ENCODE peak calls at places on chromosomes 16 and 17, in four cellular contexts. M is heart left ventricle, J is fibroblast of pulmonary artery, U is foreskin fibroblast. G is an unnamed sample.

GRCh38 chr17:50908860-50909764 is 43.0 kb upstream of the TOB1 start:
- DNase-seq in U (no peak), M (peak), J (no peak), G (no peak)

GRCh38 chr17:48611213-48611612 is 396 bp upstream of the HOXB7 start:
- DNase-seq in U (no peak), J (no peak), M (no peak), G (no peak)

GRCh38 chr16:54867302-54867832 is 63.3 kb upstream of the IRX5 start:
- DNase-seq in M (no peak), J (no peak), U (no peak), G (no peak)

GRCh38 chr16:65655802-65656201 is 533.9 kb upstream of the CDH11 start:
- DNase-seq in M (no peak), U (no peak), J (no peak), G (no peak)

GRCh38 chr17:8226536-8227237 is 16.3 kb upstream of the AURKB start:
- DNase-seq in U (peak), M (peak), J (peak), G (peak)

GRCh38 chr17:49471769-49472168 is 23.3 kb upstream of the NGFR start:
- DNase-seq in U (no peak), J (no peak), M (no peak), G (no peak)

GRCh38 chr16:12111223-12111622 is 134.7 kb downstream of the SNX29 start:
- DNase-seq in M (no peak), U (no peak), J (no peak), G (no peak)

GRCh38 chr16:73025506-73026131 is 22.3 kb downstream of the ZFHX3 start:
- DNase-seq in J (peak), U (no peak), M (no peak), G (no peak)

GRCh38 chr16:74888227-74888862 is 96.6 kb downstream of the WDR59 start:
- DNase-seq in J (no peak), U (no peak), M (no peak), G (no peak)

GRCh38 chr17:45423304-45423703 is 9.4 kb downstream of the ARHGAP27 start:
- DNase-seq in M (no peak), J (no peak), U (no peak), G (no peak)

GRCh38 chr16:81060576-81061306 is 16.3 kb downstream of the C16orf46 start:
- DNase-seq in U (no peak), M (no peak), J (no peak), G (no peak)

GRCh38 chr17:18257268-18257681 is 1.3 kb downstream of the FLII start:
- DNase-seq in J (no peak), M (no peak), U (no peak), G (no peak)

GRCh38 chr17:80722656-80723055 is 178.0 kb downstream of the RPTOR start:
- DNase-seq in U (no peak), M (no peak), J (no peak), G (no peak)

GRCh38 chr17:80424878-80425765 is 10.2 kb downstream of the ENDOV start:
- DNase-seq in U (no peak), J (no peak), M (no peak), G (no peak)

GRCh38 chr17:37384560-37385160 is 8.9 kb downstream of the C17orf78 start:
- DNase-seq in U (no peak), M (no peak), J (no peak), G (no peak)

GRCh38 chr17:33819539-33819938 is 435.5 kb upstream of the CCL2 start:
- DNase-seq in U (no peak), M (no peak), J (no peak), G (no peak)

GRCh38 chr17:69448431-69449102 is 34.1 kb downstream of the MAP2K6 start:
- DNase-seq in U (no peak), J (peak), M (no peak), G (no peak)

GRCh38 chr17:34633351-34633750 is 54.0 kb downstream of the TMEM132E start:
- DNase-seq in M (no peak), U (no peak), J (no peak), G (no peak)

GRCh38 chr16:79265701-79266100 is 334.8 kb downstream of the MAF start:
- DNase-seq in M (no peak), J (no peak), U (no peak), G (no peak)

DNA sequence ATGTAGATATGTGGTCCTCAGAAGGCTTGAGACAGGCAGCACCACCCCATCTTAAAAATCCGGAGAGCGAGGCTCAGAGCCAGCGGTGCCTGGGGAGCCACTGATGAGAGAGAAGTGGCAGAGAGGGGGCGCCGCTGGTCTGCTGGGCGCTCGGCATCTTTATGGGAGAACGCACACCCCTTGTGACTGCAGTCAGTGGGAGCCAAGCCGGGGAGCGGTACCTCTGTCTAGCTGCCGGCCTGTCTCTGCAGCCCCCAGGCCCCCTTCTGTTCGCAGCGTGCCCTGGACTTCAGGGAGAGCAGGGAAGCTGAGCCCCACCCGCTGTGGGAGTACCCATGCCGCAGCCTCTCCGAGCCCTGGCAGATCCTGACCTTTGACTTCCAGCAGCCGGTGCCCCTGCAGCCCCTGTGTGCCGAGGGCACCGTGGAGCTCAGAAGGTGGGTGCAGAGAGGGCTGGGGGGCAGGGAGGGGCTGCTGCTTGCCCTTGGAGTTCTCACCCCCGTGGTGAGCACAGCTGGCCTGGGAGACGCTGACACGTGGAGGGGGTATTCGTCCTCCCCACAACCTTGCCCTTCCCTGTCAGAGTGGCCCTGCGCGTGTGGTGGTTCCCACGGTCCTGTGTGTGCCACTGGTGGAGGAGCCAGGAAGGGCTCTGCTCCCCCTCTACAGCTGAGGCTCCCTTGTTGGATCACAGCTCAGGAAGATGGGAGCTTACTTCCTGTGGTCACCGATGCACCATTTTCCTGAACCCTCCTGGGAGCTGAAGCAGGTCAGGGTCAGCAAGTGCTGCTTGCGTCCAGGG is 44.8 kb downstream of the PRMT7 start:
- DNase-seq in M (peak), J (no peak), U (no peak), G (no peak)
- TF ChIP-seq CTCF in M (no peak), J (no peak), U (no peak), G (no peak)

GRCh38 chr16:83113811-83114210 is 487.0 kb downstream of the CDH13 start:
- DNase-seq in M (no peak), J (no peak), U (no peak), G (no peak)

GRCh38 chr16:83115491-83116232 is 488.9 kb downstream of the CDH13 start:
- DNase-seq in U (no peak), M (no peak), J (no peak), G (no peak)

GRCh38 chr16:83116274-83116892 is 489.6 kb downstream of the CDH13 start:
- DNase-seq in U (no peak), J (no peak), M (no peak), G (no peak)

GRCh38 chr16:83110221-83110768 is 483.5 kb downstream of the CDH13 start:
- DNase-seq in J (no peak), M (no peak), U (no peak), G (no peak)

GRCh38 chr16:83113317-83113716 is 486.5 kb downstream of the CDH13 start:
- DNase-seq in M (no peak), U (no peak), J (peak), G (no peak)
- TF ChIP-seq CTCF in M (peak), U (peak), J (peak), G (peak)

DNA sequence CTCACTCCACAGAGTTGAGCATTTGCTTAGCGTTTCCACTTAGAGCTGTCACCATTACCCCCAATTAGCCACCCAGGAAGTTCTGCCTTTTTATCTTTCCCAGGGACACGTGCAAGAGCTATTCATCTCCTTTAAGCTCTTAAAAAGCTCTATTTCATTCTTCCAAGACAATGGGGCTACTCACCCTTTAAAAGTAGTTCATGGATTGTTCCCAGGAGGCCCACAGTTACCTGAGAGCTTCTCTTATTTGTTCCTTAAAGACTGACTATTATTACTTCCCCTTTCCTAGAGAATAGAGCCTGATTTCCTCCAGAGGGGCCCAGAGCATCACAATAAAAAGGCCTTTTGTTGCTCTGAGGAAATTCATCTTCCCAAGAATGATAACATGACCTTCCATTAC is 126.8 kb downstream of the CACNG3 start:
- DNase-seq in M (no peak), J (no peak), U (no peak), G (no peak)
- TF ChIP-seq CTCF in M (no peak), J (no peak), U (no peak), G (no peak)

GRCh38 chr16:15967223-15967546 is 17.8 kb downstream of the ABCC1 start:
- DNase-seq in M (no peak), J (no peak), U (no peak), G (no peak)
- TF ChIP-seq CTCF in M (no peak), J (no peak), U (no peak), G (no peak)

DNA sequence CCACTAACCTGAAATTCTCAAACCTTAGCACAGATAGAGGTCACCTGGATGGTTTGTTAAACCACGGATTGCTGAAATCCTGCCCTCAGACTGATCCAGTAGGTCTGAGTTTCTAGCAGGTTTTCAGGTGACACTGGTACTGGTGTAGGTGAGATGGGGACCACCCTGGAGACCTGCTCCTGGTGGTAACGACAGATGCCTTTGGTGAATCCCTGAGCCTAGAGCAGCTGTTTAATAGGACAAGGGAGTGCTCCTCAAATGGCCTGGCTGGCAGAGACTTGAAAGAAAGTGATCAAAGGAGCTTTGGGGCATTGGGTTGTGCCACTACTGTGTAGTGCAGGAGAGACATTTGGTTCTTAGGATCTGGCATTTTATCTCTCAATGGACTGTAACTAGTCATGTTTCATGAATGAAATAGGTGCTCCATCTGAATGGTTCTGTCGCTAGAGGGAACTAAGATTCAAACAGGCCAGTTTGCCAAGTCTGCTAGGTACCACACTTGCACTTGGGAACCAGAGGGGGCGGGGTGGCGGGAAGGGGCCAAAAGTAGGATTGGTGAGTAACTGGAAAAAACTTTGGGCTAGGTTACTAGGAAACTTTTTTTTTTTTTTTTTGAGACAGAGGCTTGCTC is 2.9 kb upstream of the IFI35 start:
- DNase-seq in M (no peak), J (no peak), U (no peak), G (no peak)
- TF ChIP-seq CTCF in M (no peak), J (no peak), U (no peak), G (no peak)

GRCh38 chr16:2429037-2429770 is at the start of gene CCNF:
- DNase-seq in U (peak), M (peak), J (peak), G (peak)

GRCh38 chr16:2429771-2430663 is 770 bp downstream of the CCNF start:
- DNase-seq in J (peak), U (no peak), M (no peak), G (no peak)

GRCh38 chr16:2428051-2428786 is 1.0 kb upstream of the CCNF start:
- DNase-seq in U (peak), J (peak), M (no peak), G (no peak)

GRCh38 chr16:2427526-2427925 is 1.7 kb upstream of the CCNF start:
- DNase-seq in J (no peak), M (no peak), U (no peak), G (no peak)

GRCh38 chr16:2428787-2429036 is 535 bp upstream of the CCNF start:
- DNase-seq in M (no peak), J (no peak), U (no peak), G (no peak)
- TF ChIP-seq CTCF in M (no peak), J (no peak), U (no peak), G (no peak)

G was measured in AG09319.